ENCODE peak calls at places on chromosomes 11 and 22, in ten cellular contexts. N, V, H, I, U, Z, O, C, F and Y are unnamed samples.

GRCh38 chr22:47610281-47610680 is 847.8 kb downstream of the TBC1D22A start:
- DNase-seq in N (no peak), V (no peak), H (no peak), I (no peak), U (no peak), Z (no peak), O (no peak), C (no peak), F (no peak), Y (no peak)

GRCh38 chr11:20364412-20364792 is 888 bp downstream of the HTATIP2 start:
- DNase-seq in N (no peak), V (no peak), H (no peak), I (no peak), U (no peak), Z (no peak), O (no peak), C (no peak), F (no peak), Y (no peak)

GRCh38 chr11:40445391-40445790 is 1014.1 kb downstream of the LRRC4C start:
- DNase-seq in N (peak; percentile 4), V (no peak), H (peak; percentile 8), I (no peak), U (no peak), Z (no peak), O (no peak), C (no peak), F (no peak), Y (no peak)

GRCh38 chr22:18078329-18079041 is 695 bp downstream of the PEX26 start:
- DNase-seq in N (peak; percentile 31), V (peak; percentile 45), H (no peak), I (peak; percentile 84), U (peak; percentile 9), Z (no peak), O (no peak), C (peak; percentile 54), F (peak; percentile 23), Y (no peak)

GRCh38 chr11:107696140-107696539 is 15.7 kb downstream of the SLN start:
- DNase-seq in N (peak; percentile 95), V (peak; percentile 81), H (no peak), I (no peak), U (no peak), Z (no peak), O (peak; percentile 84), C (no peak), F (no peak), Y (no peak)

GRCh38 chr11:45754261-45754709 is 50.7 kb upstream of the SLC35C1 start:
- DNase-seq in N (no peak), V (no peak), H (no peak), I (no peak), U (no peak), Z (no peak), O (no peak), C (no peak), F (no peak), Y (no peak)

GRCh38 chr11:63375434-63375833 is 5.8 kb downstream of the SLC22A9 start:
- DNase-seq in N (no peak), V (no peak), H (no peak), I (peak; percentile 38), U (no peak), Z (no peak), O (no peak), C (no peak), F (no peak), Y (no peak)

GRCh38 chr11:1232328-1233321 is 9.8 kb downstream of the MUC5B start:
- DNase-seq in N (no peak), V (no peak), H (no peak), I (no peak), U (no peak), Z (no peak), O (no peak), C (no peak), F (no peak), Y (no peak)

GRCh38 chr11:15641191-15641810 is 526.6 kb downstream of the INSC start:
- DNase-seq in N (no peak), V (no peak), H (no peak), I (peak; percentile 6), U (no peak), Z (no peak), O (no peak), C (no peak), F (no peak), Y (no peak)

GRCh38 chr11:69920500-69921428 is 101.5 kb upstream of the FGF3 start:
- DNase-seq in N (no peak), V (no peak), H (no peak), I (no peak), U (no peak), Z (no peak), O (no peak), C (no peak), F (no peak), Y (peak; percentile 7)

GRCh38 chr11:1153105-1153950 is 4.4 kb upstream of the MUC5AC start:
- DNase-seq in N (no peak), V (no peak), H (no peak), I (no peak), U (no peak), Z (no peak), O (peak; percentile 20), C (no peak), F (no peak), Y (no peak)

GRCh38 chr22:50157976-50158375 is 12.6 kb upstream of the PANX2 start:
- DNase-seq in N (no peak), V (no peak), H (no peak), I (no peak), U (no peak), Z (no peak), O (no peak), C (no peak), F (no peak), Y (no peak)

GRCh38 chr11:116563028-116563712 is 209.6 kb downstream of the BUD13 start:
- DNase-seq in N (peak; percentile 49), V (peak; percentile 59), H (no peak), I (no peak), U (no peak), Z (no peak), O (no peak), C (no peak), F (no peak), Y (no peak)